ENCODE peak calls at places on chromosomes 11 and 22, in ten cellular contexts. One of them, this sample, is unnamed.

GRCh38 chr11:33724644-33725035 is 11.6 kb downstream of the CD59 start:
- DNase-seq in foreskin keratinocyte: no peak
- DNase-seq in H9: no peak
- DNase-seq in posterior vena cava: no peak
- DNase-seq in AML-193: no peak
- DNase-seq in NCI-H1092 treated with DMSO at 0.1 percent for 48 hours: no peak
- DNase-seq in RWPE2: no peak
- DNase-seq in C1 segment of cervical spinal cord: no peak
- DNase-seq in stimulated activated CD4-positive, alpha-beta T cell treated with anti-CD3 and anti-CD28 coated beads, Interleukin-1b, Interleukin-23, amount 100 ng/mL, for 1 hour: no peak
- DNase-seq in SHP77: no peak
- DNase-seq in this sample: peak; percentile 71

GRCh38 chr22:37303821-37304274 is 21.5 kb downstream of the CYTH4 start:
- DNase-seq in stimulated activated CD4-positive, alpha-beta T cell treated with anti-CD3 and anti-CD28 coated beads, Interleukin-1b, Interleukin-23, amount 100 ng/mL, for 1 hour: no peak
- DNase-seq in posterior vena cava: no peak
- DNase-seq in SHP77: no peak
- DNase-seq in C1 segment of cervical spinal cord: no peak
- DNase-seq in NCI-H1092 treated with DMSO at 0.1 percent for 48 hours: no peak
- DNase-seq in RWPE2: no peak
- DNase-seq in H9: no peak
- DNase-seq in AML-193: peak; percentile 75
- DNase-seq in foreskin keratinocyte: peak; percentile 79
- DNase-seq in this sample: peak; percentile 82

GRCh38 chr22:49372530-49373288 is 455.0 kb downstream of the BRD1 start:
- DNase-seq in RWPE2: no peak
- DNase-seq in SHP77: peak; percentile 96
- DNase-seq in stimulated activated CD4-positive, alpha-beta T cell treated with anti-CD3 and anti-CD28 coated beads, Interleukin-1b, Interleukin-23, amount 100 ng/mL, for 1 hour: no peak
- DNase-seq in C1 segment of cervical spinal cord: no peak
- DNase-seq in AML-193: no peak
- DNase-seq in posterior vena cava: peak; percentile 60
- DNase-seq in foreskin keratinocyte: no peak
- DNase-seq in NCI-H1092 treated with DMSO at 0.1 percent for 48 hours: no peak
- DNase-seq in H9: peak; percentile 84
- DNase-seq in this sample: peak; percentile 2

GRCh38 chr11:78080818-78081495 is 1.3 kb upstream of the NDUFC2 start:
- DNase-seq in SHP77: no peak
- DNase-seq in NCI-H1092 treated with DMSO at 0.1 percent for 48 hours: no peak
- DNase-seq in C1 segment of cervical spinal cord: no peak
- DNase-seq in posterior vena cava: no peak
- DNase-seq in RWPE2: no peak
- DNase-seq in AML-193: peak; percentile 21
- DNase-seq in stimulated activated CD4-positive, alpha-beta T cell treated with anti-CD3 and anti-CD28 coated beads, Interleukin-1b, Interleukin-23, amount 100 ng/mL, for 1 hour: no peak
- DNase-seq in H9: no peak
- DNase-seq in foreskin keratinocyte: no peak
- DNase-seq in this sample: peak; percentile 89

GRCh38 chr11:7515544-7515943 is 1.7 kb downstream of the PPFIBP2 start:
- DNase-seq in posterior vena cava: no peak
- DNase-seq in AML-193: no peak
- DNase-seq in RWPE2: no peak
- DNase-seq in SHP77: no peak
- DNase-seq in foreskin keratinocyte: no peak
- DNase-seq in H9: no peak
- DNase-seq in C1 segment of cervical spinal cord: no peak
- DNase-seq in stimulated activated CD4-positive, alpha-beta T cell treated with anti-CD3 and anti-CD28 coated beads, Interleukin-1b, Interleukin-23, amount 100 ng/mL, for 1 hour: no peak
- DNase-seq in NCI-H1092 treated with DMSO at 0.1 percent for 48 hours: no peak
- DNase-seq in this sample: no peak

GRCh38 chr22:20324139-20324516 is 4.3 kb upstream of the DGCR6L start:
- DNase-seq in C1 segment of cervical spinal cord: no peak
- DNase-seq in AML-193: no peak
- DNase-seq in posterior vena cava: no peak
- DNase-seq in foreskin keratinocyte: no peak
- DNase-seq in SHP77: no peak
- DNase-seq in stimulated activated CD4-positive, alpha-beta T cell treated with anti-CD3 and anti-CD28 coated beads, Interleukin-1b, Interleukin-23, amount 100 ng/mL, for 1 hour: no peak
- DNase-seq in NCI-H1092 treated with DMSO at 0.1 percent for 48 hours: no peak
- DNase-seq in H9: peak; percentile 14
- DNase-seq in RWPE2: no peak
- DNase-seq in this sample: no peak

GRCh38 chr22:41203118-41203517 is 2.0 kb upstream of the L3MBTL2 start:
- DNase-seq in AML-193: no peak
- DNase-seq in C1 segment of cervical spinal cord: no peak
- DNase-seq in posterior vena cava: no peak
- DNase-seq in foreskin keratinocyte: no peak
- DNase-seq in H9: no peak
- DNase-seq in stimulated activated CD4-positive, alpha-beta T cell treated with anti-CD3 and anti-CD28 coated beads, Interleukin-1b, Interleukin-23, amount 100 ng/mL, for 1 hour: no peak
- DNase-seq in NCI-H1092 treated with DMSO at 0.1 percent for 48 hours: no peak
- DNase-seq in RWPE2: no peak
- DNase-seq in SHP77: no peak
- DNase-seq in this sample: no peak

GRCh38 chr22:29254283-29254653 is 13.5 kb downstream of the RHBDD3 start:
- DNase-seq in stimulated activated CD4-positive, alpha-beta T cell treated with anti-CD3 and anti-CD28 coated beads, Interleukin-1b, Interleukin-23, amount 100 ng/mL, for 1 hour: no peak
- DNase-seq in RWPE2: no peak
- DNase-seq in SHP77: no peak
- DNase-seq in H9: no peak
- DNase-seq in AML-193: no peak
- DNase-seq in posterior vena cava: no peak
- DNase-seq in foreskin keratinocyte: no peak
- DNase-seq in C1 segment of cervical spinal cord: no peak
- DNase-seq in NCI-H1092 treated with DMSO at 0.1 percent for 48 hours: no peak
- DNase-seq in this sample: no peak

GRCh38 chr11:113873241-113873626 is 2.1 kb downstream of the USP28 start:
- DNase-seq in stimulated activated CD4-positive, alpha-beta T cell treated with anti-CD3 and anti-CD28 coated beads, Interleukin-1b, Interleukin-23, amount 100 ng/mL, for 1 hour: no peak
- DNase-seq in posterior vena cava: no peak
- DNase-seq in H9: no peak
- DNase-seq in RWPE2: no peak
- DNase-seq in foreskin keratinocyte: no peak
- DNase-seq in NCI-H1092 treated with DMSO at 0.1 percent for 48 hours: no peak
- DNase-seq in AML-193: no peak
- DNase-seq in SHP77: no peak
- DNase-seq in C1 segment of cervical spinal cord: no peak
- DNase-seq in this sample: peak; percentile 25

GRCh38 chr22:46515208-46516111 is 22.0 kb downstream of the CELSR1 start:
- DNase-seq in NCI-H1092 treated with DMSO at 0.1 percent for 48 hours: no peak
- DNase-seq in C1 segment of cervical spinal cord: no peak
- DNase-seq in SHP77: no peak
- DNase-seq in posterior vena cava: no peak
- DNase-seq in H9: no peak
- DNase-seq in stimulated activated CD4-positive, alpha-beta T cell treated with anti-CD3 and anti-CD28 coated beads, Interleukin-1b, Interleukin-23, amount 100 ng/mL, for 1 hour: no peak
- DNase-seq in foreskin keratinocyte: peak; percentile 84
- DNase-seq in RWPE2: no peak
- DNase-seq in AML-193: no peak
- DNase-seq in this sample: peak; percentile 32